ENCODE peak calls at places on chromosome 15, in ten cellular contexts. W, T, F, J, P, C, S, B, X and D are unnamed samples. For H3K36me3, the result is how much of the 10 kb centered on the place peaks cover.

GRCh38 chr15:69758291-69758771 is 305.7 kb downstream of the RPLP1 start:
- DNase-seq in S (no peak), F (peak), W (peak), B (no peak), P (no peak), X (no peak), T (no peak), C (peak), J (no peak), D (no peak)

GRCh38 chr15:86538141-86538540 is 458.5 kb downstream of the AGBL1 start:
- DNase-seq in X (no peak), S (no peak), W (no peak), T (no peak), J (no peak), P (no peak), F (no peak), B (no peak), C (no peak), D (no peak)

GRCh38 chr15:53116169-53116568 is 326.0 kb upstream of the ONECUT1 start:
- DNase-seq in T (no peak), X (no peak), F (no peak), S (no peak), B (no peak), W (no peak), C (no peak), J (no peak), P (no peak), D (no peak)

GRCh38 chr15:40569139-40569953 is at the start of gene RPUSD2:
- DNase-seq in C (peak), J (peak), F (peak), P (peak), W (peak), X (peak), T (peak), B (peak), S (peak), D (peak)

GRCh38 chr15:34470091-34470490 is 32.5 kb upstream of the GOLGA8A start:
- DNase-seq in C (no peak), W (no peak), B (no peak), J (no peak), S (no peak), F (no peak), X (no peak), P (no peak), T (no peak), D (no peak)

GRCh38 chr15:55990986-55991385 is 2.4 kb downstream of the NEDD4 start:
- DNase-seq in C (no peak), F (no peak), T (no peak), X (no peak), W (no peak), P (no peak), J (no peak), S (no peak), B (no peak), D (no peak)

GRCh38 chr15:74062671-74063070 is 19.7 kb downstream of the GOLGA6A start:
- DNase-seq in F (no peak), C (no peak), W (no peak), S (peak), J (no peak), B (no peak), T (no peak), X (no peak), P (no peak), D (no peak)

GRCh38 chr15:43316007-43316968 is 14.1 kb downstream of the LCMT2 start:
- DNase-seq in B (no peak), W (no peak), P (no peak), F (no peak), C (no peak), J (no peak), S (no peak), X (no peak), T (no peak), D (no peak)

GRCh38 chr15:92839696-92840095 is 60.4 kb upstream of the CHD2 start:
- DNase-seq in S (no peak), P (no peak), F (no peak), T (no peak), J (no peak), C (no peak), B (no peak), W (no peak), X (peak), D (peak)

GRCh38 chr15:43950551-43950950 is 123.7 kb downstream of the WDR76 start:
- DNase-seq in P (no peak), C (no peak), F (no peak), S (no peak), W (no peak), T (no peak), X (no peak), B (no peak), J (no peak), D (no peak)

GRCh38 chr15:83516935-83517334 is 69.8 kb downstream of the SH3GL3 start:
- DNase-seq in T (no peak), W (no peak), B (no peak), F (no peak), P (no peak), C (no peak), S (no peak), J (no peak), X (no peak), D (no peak)

GRCh38 chr15:82921242-82921641 is 31.3 kb downstream of the HOMER2 start:
- DNase-seq in P (no peak), S (no peak), C (no peak), W (peak), B (no peak), T (no peak), X (peak), J (no peak), F (no peak), D (no peak)

GRCh38 chr15:84863480-84864428 is 20.7 kb upstream of the SLC28A1 start:
- DNase-seq in P (no peak), T (no peak), W (no peak), S (no peak), C (no peak), B (no peak), J (peak), X (no peak), F (no peak), D (no peak)

GRCh38 chr15:99165956-99166689 is 61.2 kb downstream of the SYNM start:
- DNase-seq in T (no peak), P (no peak), C (no peak), F (no peak), W (no peak), X (no peak), S (no peak), J (no peak), B (no peak), D (no peak)

GRCh38 chr15:93040288-93041158 is 48.5 kb downstream of the RGMA start:
- DNase-seq in W (peak), F (no peak), S (peak), P (no peak), B (peak), X (no peak), T (no peak), C (no peak), J (peak), D (no peak)

GRCh38 chr15:29278436-29279099 is 8.9 kb upstream of the NSMCE3 start:
- DNase-seq in T (no peak), B (no peak), P (no peak), S (no peak), X (no peak), F (peak), C (no peak), J (no peak), W (no peak), D (no peak)

GRCh38 chr15:37907136-37907535 is 27.3 kb upstream of the TMCO5A start:
- DNase-seq in F (peak), P (no peak), X (no peak), T (no peak), B (no peak), J (no peak), W (no peak), C (no peak), S (no peak), D (no peak)

GRCh38 chr15:75360856-75361255 is 7.6 kb downstream of the MAN2C1 start:
- DNase-seq in T (no peak), X (no peak), P (no peak), B (no peak), S (no peak), J (no peak), C (no peak), W (no peak), F (no peak), D (no peak)
- H3K36me3 ChIP-seq in T (under half), X (under half), P (half or more), B (under half), S (under half), J (half or more), C (under half), W (under half), F (under half), D (under half)

GRCh38 chr15:78162038-78162437 is 12.9 kb downstream of the IDH3A start:
- DNase-seq in B (no peak), J (no peak), T (no peak), X (no peak), P (no peak), F (no peak), W (no peak), S (no peak), C (no peak), D (no peak)
- H3K36me3 ChIP-seq in B (under half), J (half or more), T (half or more), X (under half), P (half or more), F (under half), W (under half), S (under half), C (under half), D (under half)

GRCh38 chr15:90470453-90470852 is 59.3 kb upstream of the CRTC3 start:
- DNase-seq in P (no peak), S (no peak), W (no peak), C (no peak), X (no peak), J (no peak), F (no peak), T (no peak), B (no peak), D (no peak)
- H3K36me3 ChIP-seq in P (under half), S (under half), W (under half), C (under half), X (under half), J (half or more), F (half or more), T (half or more), B (under half), D (under half)

DNA sequence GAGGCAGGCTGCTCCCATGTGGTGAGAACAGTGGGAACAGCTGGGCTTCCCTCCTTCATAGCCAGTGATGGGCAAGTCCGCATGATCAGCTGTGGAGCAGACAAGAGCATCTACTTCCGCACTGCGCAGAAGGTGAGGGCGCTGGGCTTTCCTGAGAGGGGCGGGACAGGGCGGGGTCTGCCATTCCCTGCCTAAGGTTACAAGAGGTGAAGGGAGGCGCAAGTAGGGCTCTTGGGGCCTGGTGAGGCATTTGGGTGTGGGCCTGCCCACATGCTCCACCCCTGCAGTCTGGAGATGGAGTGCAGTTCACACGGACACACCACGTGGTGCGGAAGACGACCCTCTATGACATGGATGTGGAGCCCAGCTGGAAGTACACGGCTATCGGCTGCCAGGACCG is 10.6 kb upstream of the JMJD7 start:
- DNase-seq in B (no peak), X (no peak), J (no peak), S (peak), T (no peak), P (peak), F (no peak), W (no peak), C (no peak), D (no peak)
- H3K36me3 ChIP-seq in B (under half), X (under half), J (half or more), S (under half), T (half or more), P (under half), F (half or more), W (under half), C (under half), D (under half)

GRCh38 chr15:30953183-30953582 is 38.2 kb downstream of the MTMR10 start:
- DNase-seq in J (no peak), X (no peak), S (no peak), F (no peak), T (no peak), P (no peak), B (no peak), W (no peak), C (no peak), D (no peak)
- H3K36me3 ChIP-seq in J (half or more), X (half or more), S (under half), F (under half), T (half or more), P (under half), B (under half), W (under half), C (under half), D (under half)